ENCODE peak calls at places on chromosome 11, in nine cellular contexts. O, V, E, G, D, Y, S, T and Z are unnamed samples. For H3K27me3, the result is how much of the 10 kb centered on the place peaks cover.

GRCh38 chr11:123430736-123431356 is 777 bp downstream of the GRAMD1B start:
- DNase-seq in S (peak), E (peak), T (peak), V (peak), G (peak), Y (peak), D (peak), O (peak), Z (peak)

GRCh38 chr11:31499576-31500178 is 9.7 kb downstream of the IMMP1L start:
- DNase-seq in S (peak), V (no peak), G (no peak), E (no peak), D (no peak), T (peak), O (no peak), Y (no peak), Z (no peak)

GRCh38 chr11:117828641-117829368 is 4.3 kb upstream of the FXYD2 start:
- DNase-seq in E (peak), O (peak), V (peak), T (peak), D (peak), Y (peak), S (peak), G (no peak), Z (peak)

GRCh38 chr11:79290766-79291165 is 150.1 kb downstream of the TENM4 start:
- DNase-seq in V (no peak), S (no peak), E (no peak), Y (no peak), G (no peak), D (no peak), O (no peak), T (no peak), Z (no peak)

GRCh38 chr11:10301656-10302293 is 3.1 kb upstream of the ADM start:
- DNase-seq in D (no peak), G (no peak), V (no peak), S (peak), Y (no peak), E (no peak), O (no peak), T (peak), Z (peak)

GRCh38 chr11:65524747-65525658 is at the start of gene SCYL1:
- DNase-seq in D (peak), S (peak), T (peak), E (peak), G (peak), V (peak), O (peak), Y (peak), Z (peak)

GRCh38 chr11:119453881-119454280 is 30.9 kb upstream of the THY1 start:
- DNase-seq in T (no peak), S (no peak), G (no peak), O (no peak), E (no peak), Y (no peak), D (no peak), V (no peak), Z (no peak)

GRCh38 chr11:117809236-117810055 is 12.4 kb upstream of the DSCAML1 start:
- DNase-seq in T (no peak), V (peak), Y (peak), S (no peak), E (peak), G (peak), O (peak), D (peak), Z (peak)

GRCh38 chr11:33899383-33900037 is 7.6 kb upstream of the LMO2 start:
- DNase-seq in G (peak), O (peak), D (peak), S (peak), Y (peak), E (no peak), T (peak), V (peak), Z (peak)

DNA sequence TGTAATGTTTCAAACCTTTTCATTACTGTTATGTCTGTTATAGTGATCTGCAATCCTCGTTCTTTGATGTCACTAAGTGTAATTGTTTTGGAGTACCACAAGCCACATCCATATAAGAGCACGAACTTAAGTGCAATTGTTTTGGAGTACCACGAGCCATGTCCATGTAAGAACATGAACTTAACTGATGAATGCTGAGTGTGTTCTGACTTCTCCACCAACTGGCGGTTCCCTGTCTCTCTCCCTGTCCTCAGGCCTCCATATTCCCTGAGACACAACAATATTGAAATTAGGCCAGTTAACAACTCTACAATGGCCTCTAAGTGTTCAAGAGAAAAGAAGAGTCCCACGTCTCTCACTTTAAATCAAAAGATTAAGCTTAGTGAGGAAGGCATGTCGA is 23.5 kb downstream of the TESMIN start:
- DNase-seq in D (peak), O (no peak), E (no peak), G (no peak), T (peak), S (no peak), V (no peak), Y (no peak), Z (no peak)
- H3K27me3 ChIP-seq in D (under half), O (under half), E (under half), G (under half), T (under half), S (under half), V (under half), Y (under half), Z (half or more)

DNA sequence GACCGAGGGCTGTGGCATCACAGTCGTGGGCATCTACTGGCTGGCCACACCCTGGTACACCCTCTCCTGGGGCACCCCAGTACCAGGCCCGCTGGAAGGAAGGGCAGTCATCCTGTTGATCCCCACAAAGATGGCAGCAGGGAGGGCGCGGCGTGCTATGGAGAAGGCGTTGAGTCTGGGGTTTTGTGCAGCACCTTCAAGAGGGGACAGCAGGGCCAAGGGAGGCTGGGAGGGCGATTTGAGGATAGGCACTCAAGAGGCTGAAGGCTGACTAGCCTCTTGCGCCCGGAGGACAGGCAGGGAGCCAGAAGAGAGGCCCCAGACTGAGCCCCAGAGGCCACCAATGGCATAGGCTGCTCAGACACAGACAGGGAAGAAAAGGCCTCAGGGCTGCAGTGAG is 2.2 kb upstream of the BRSK2 start:
- DNase-seq in D (no peak), S (no peak), Y (no peak), T (no peak), G (no peak), E (no peak), O (no peak), V (no peak), Z (no peak)
- H3K27me3 ChIP-seq in D (under half), S (under half), Y (under half), T (under half), G (under half), E (under half), O (under half), V (under half), Z (under half)

DNA sequence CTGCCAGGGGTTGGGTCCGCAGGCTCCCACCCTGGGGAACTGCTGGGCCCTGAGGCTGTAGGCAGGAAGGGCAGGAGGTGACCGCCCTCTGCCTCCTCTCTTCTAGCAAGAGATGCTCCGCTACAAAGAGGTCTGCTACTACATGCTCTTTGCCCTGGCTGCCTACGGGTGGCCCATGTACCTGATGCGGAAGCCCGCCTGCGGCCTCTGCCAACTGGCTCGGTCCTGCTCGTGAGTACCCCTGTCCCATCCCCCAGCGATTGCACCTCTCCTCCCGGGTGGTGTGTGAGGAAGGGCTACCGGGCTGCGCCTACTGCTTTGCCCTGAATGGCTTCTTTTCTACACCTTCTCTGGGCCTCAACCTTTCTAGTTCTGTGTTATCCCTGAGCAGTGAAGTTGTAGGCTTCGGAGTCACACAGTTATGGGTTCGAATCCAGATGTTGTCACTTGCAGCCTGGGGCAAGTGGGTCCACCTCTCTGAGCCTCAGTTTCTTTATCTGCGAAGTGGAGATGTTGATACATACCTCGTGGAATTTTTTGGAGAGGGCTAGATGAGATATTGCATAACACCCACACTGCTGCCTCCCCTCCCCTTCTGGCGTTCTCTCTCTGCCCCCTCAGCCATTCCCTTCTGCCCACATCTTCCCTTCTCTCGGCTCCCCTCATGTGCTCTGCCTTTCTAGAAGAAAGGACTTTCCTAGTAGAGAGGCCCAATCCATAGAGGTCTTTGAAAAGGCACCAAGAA is 21.1 kb upstream of the MYRF start:
- DNase-seq in O (no peak), E (no peak), G (no peak), S (no peak), V (no peak), T (no peak), Y (no peak), D (no peak), Z (peak)
- H3K27me3 ChIP-seq in O (under half), E (under half), G (under half), S (under half), V (under half), T (under half), Y (under half), D (under half), Z (under half)

DNA sequence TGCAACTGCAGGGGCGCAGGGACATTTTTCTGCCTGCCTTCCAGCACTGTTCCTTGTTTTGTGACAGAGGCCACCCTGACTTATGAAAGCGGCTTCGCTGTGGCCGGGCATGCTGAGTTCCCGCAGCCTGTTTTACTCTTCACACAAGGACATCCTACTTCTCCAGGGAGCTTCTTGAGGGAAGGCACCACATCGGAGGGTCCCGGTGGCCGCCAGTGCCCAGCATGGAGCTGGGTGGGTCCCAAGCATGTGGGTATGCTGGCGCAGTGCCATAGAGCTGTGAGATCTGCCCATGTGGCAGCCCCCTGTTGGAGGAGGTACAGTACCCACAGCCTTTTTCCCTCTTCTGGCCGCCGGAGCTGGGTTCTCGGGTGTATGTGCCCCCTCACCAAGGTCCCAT is 136.1 kb downstream of the GRIK4 start:
- DNase-seq in D (no peak), V (no peak), G (no peak), Y (no peak), E (no peak), O (no peak), T (no peak), S (no peak), Z (no peak)
- H3K27me3 ChIP-seq in D (under half), V (under half), G (under half), Y (under half), E (under half), O (under half), T (under half), S (under half), Z (half or more)

GRCh38 chr11:44300881-44301855 is 8.8 kb downstream of the ALX4 start:
- DNase-seq in O (peak), V (no peak), E (no peak), G (no peak), S (no peak), Y (no peak), T (no peak), D (no peak), Z (peak)
- H3K27me3 ChIP-seq in O (under half), V (under half), E (half or more), G (under half), S (under half), Y (under half), T (under half), D (under half), Z (under half)

DNA sequence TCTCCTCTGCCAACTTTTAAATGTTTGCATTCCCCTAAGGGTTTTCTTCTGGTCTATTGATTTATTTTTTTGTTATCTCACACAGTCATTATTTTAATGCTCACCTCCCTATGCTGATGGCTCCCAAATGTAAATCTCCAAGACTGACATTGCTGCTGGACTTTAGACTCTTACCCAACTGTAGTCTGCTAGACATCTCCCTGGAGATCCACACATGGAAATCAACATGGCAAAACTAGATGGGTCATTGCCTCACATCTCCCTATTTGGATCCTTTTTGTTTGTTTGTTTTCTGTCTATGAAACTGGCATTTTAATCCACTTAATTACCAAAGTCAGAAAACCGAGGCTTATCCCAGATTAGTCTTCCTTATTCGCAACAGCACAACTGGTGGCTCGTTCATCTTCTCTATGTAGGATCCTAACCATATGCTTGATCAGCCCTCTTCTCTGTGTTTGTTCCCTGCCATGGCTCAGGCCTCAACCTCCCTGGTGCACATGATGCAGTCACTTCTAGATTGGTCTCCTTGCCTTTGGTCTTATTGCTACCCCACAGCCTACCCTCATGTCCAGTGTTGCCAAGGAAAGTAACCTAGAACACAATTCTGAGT is 37.3 kb downstream of the SC5D start:
- DNase-seq in V (no peak), D (no peak), O (no peak), T (no peak), E (no peak), Y (no peak), G (no peak), S (no peak), Z (no peak)
- H3K27me3 ChIP-seq in V (under half), D (under half), O (under half), T (under half), E (under half), Y (under half), G (under half), S (under half), Z (half or more)